ENCODE peak calls at places on chromosomes 4 and X, in six cellular contexts. One of them, this sample, is unnamed.
A peak's percentile ranks its signal among the peaks of the same experiment; 100 is the strongest.

GRCh38 chrX:71650333-71650969 is 16.9 kb upstream of the LOC101059915 start:
- DNase-seq in GM19239: no peak
- DNase-seq in astrocyte of the spinal cord: no peak
- DNase-seq in Karpas-422: peak; percentile 47
- DNase-seq in activated T-helper 1 cell treated with Interleukin-2 at 50 U/mL for 16 hours: no peak
- DNase-seq in posterior cingulate gyrus: no peak
- DNase-seq in this sample: no peak

GRCh38 chr4:154230091-154230490 is 261.5 kb downstream of the DCHS2 start:
- DNase-seq in GM19239: no peak
- DNase-seq in astrocyte of the spinal cord: no peak
- DNase-seq in Karpas-422: no peak
- DNase-seq in activated T-helper 1 cell treated with Interleukin-2 at 50 U/mL for 16 hours: no peak
- DNase-seq in posterior cingulate gyrus: no peak
- DNase-seq in this sample: no peak

GRCh38 chr4:92303621-92304027 is at the start of gene GRID2:
- DNase-seq in GM19239: no peak
- DNase-seq in astrocyte of the spinal cord: peak; percentile 28
- DNase-seq in Karpas-422: no peak
- DNase-seq in activated T-helper 1 cell treated with Interleukin-2 at 50 U/mL for 16 hours: no peak
- DNase-seq in posterior cingulate gyrus: peak; percentile 76
- DNase-seq in this sample: no peak

GRCh38 chrX:124212622-124213021 is 119.8 kb upstream of the TEX13D start:
- DNase-seq in GM19239: no peak
- DNase-seq in astrocyte of the spinal cord: no peak
- DNase-seq in Karpas-422: peak; percentile 50
- DNase-seq in activated T-helper 1 cell treated with Interleukin-2 at 50 U/mL for 16 hours: no peak
- DNase-seq in posterior cingulate gyrus: no peak
- DNase-seq in this sample: no peak

GRCh38 chr4:26181616-26182015 is 139.2 kb upstream of the RBPJ start:
- DNase-seq in GM19239: no peak
- DNase-seq in astrocyte of the spinal cord: peak; percentile 44
- DNase-seq in Karpas-422: peak; percentile 2
- DNase-seq in activated T-helper 1 cell treated with Interleukin-2 at 50 U/mL for 16 hours: no peak
- DNase-seq in posterior cingulate gyrus: no peak
- DNase-seq in this sample: no peak

GRCh38 chr4:40722576-40723161 is 27.1 kb upstream of the NSUN7 start:
- DNase-seq in GM19239: peak; percentile 19
- DNase-seq in astrocyte of the spinal cord: no peak
- DNase-seq in Karpas-422: no peak
- DNase-seq in activated T-helper 1 cell treated with Interleukin-2 at 50 U/mL for 16 hours: no peak
- DNase-seq in posterior cingulate gyrus: no peak
- DNase-seq in this sample: no peak

GRCh38 chr4:87458913-87459312 is 36.5 kb downstream of the NUDT9 start:
- DNase-seq in GM19239: no peak
- DNase-seq in astrocyte of the spinal cord: no peak
- DNase-seq in Karpas-422: no peak
- DNase-seq in activated T-helper 1 cell treated with Interleukin-2 at 50 U/mL for 16 hours: no peak
- DNase-seq in posterior cingulate gyrus: no peak
- DNase-seq in this sample: no peak

GRCh38 chr4:165136529-165136928 is 23.9 kb upstream of the TMEM192 start:
- DNase-seq in GM19239: no peak
- DNase-seq in astrocyte of the spinal cord: no peak
- DNase-seq in Karpas-422: no peak
- DNase-seq in activated T-helper 1 cell treated with Interleukin-2 at 50 U/mL for 16 hours: no peak
- DNase-seq in posterior cingulate gyrus: no peak
- DNase-seq in this sample: no peak

GRCh38 chr4:88705805-88706518 is 8.3 kb upstream of the NAP1L5 start:
- DNase-seq in GM19239: no peak
- DNase-seq in astrocyte of the spinal cord: peak; percentile 23
- DNase-seq in Karpas-422: no peak
- DNase-seq in activated T-helper 1 cell treated with Interleukin-2 at 50 U/mL for 16 hours: no peak
- DNase-seq in posterior cingulate gyrus: no peak
- DNase-seq in this sample: no peak

GRCh38 chrX:16212024-16212423 is 44.7 kb downstream of the MAGEB17 start:
- DNase-seq in GM19239: no peak
- DNase-seq in astrocyte of the spinal cord: peak; percentile 10
- DNase-seq in Karpas-422: no peak
- DNase-seq in activated T-helper 1 cell treated with Interleukin-2 at 50 U/mL for 16 hours: no peak
- DNase-seq in posterior cingulate gyrus: no peak
- DNase-seq in this sample: no peak

GRCh38 chr4:173807347-173807746 is 277.3 kb upstream of the HAND2 start:
- DNase-seq in GM19239: no peak
- DNase-seq in astrocyte of the spinal cord: no peak
- DNase-seq in Karpas-422: no peak
- DNase-seq in activated T-helper 1 cell treated with Interleukin-2 at 50 U/mL for 16 hours: no peak
- DNase-seq in posterior cingulate gyrus: no peak
- DNase-seq in this sample: no peak